ENCODE peak calls at places on chromosomes 13 and 19, in seven cellular contexts. Z is HCT116, G is SK-N-SH, S is GM12878, H is K562, P is HepG2, W is H1. M is an unnamed sample.

GRCh38 chr13:39016789-39017188 is 21.1 kb downstream of the PROSER1 start:
- DNase-seq in P (peak), Z (peak), H (peak), G (peak), S (no peak), W (no peak), M (peak)

GRCh38 chr13:70424428-70424827 is 316.2 kb upstream of the KLHL1 start:
- DNase-seq in P (no peak), G (no peak), S (no peak), W (peak), Z (no peak), H (no peak), M (no peak)

GRCh38 chr19:3556978-3557460 is 367 bp downstream of the MFSD12 start:
- DNase-seq in W (no peak), P (no peak), Z (no peak), H (peak), S (no peak), G (peak), M (peak)

GRCh38 chr13:101529419-101529818 is 76.9 kb downstream of the ITGBL1 start:
- DNase-seq in W (no peak), S (no peak), P (no peak), G (no peak), H (no peak), Z (no peak), M (no peak)

GRCh38 chr13:51995677-51996551 is 15.3 kb downstream of the ATP7B start:
- DNase-seq in S (no peak), H (peak), G (no peak), Z (no peak), W (no peak), P (no peak), M (peak)

GRCh38 chr19:57668635-57669034 is at the start of gene ZSCAN4:
- DNase-seq in S (no peak), Z (no peak), G (no peak), H (no peak), W (no peak), P (no peak), M (no peak)

GRCh38 chr13:105202384-105202783 is 1333.1 kb downstream of the EFNB2 start:
- DNase-seq in W (no peak), P (no peak), G (peak), H (no peak), S (no peak), Z (peak), M (peak)

GRCh38 chr13:37386276-37386675 is 212.3 kb downstream of the POSTN start:
- DNase-seq in Z (no peak), H (no peak), P (no peak), G (no peak), S (no peak), W (no peak), M (no peak)

GRCh38 chr13:21528616-21529015 is 69.5 kb upstream of the ZDHHC20 start:
- DNase-seq in P (no peak), H (no peak), S (no peak), G (no peak), W (no peak), Z (no peak), M (no peak)

GRCh38 chr19:35015576-35016351 is 14.5 kb upstream of the SCN1B start:
- DNase-seq in P (no peak), Z (no peak), W (no peak), H (no peak), G (peak), S (no peak), M (no peak)

GRCh38 chr13:20823071-20823470 is 49.3 kb upstream of the EEF1AKMT1 start:
- DNase-seq in P (no peak), G (no peak), H (no peak), W (no peak), S (no peak), Z (no peak), M (no peak)

GRCh38 chr19:47427241-47428176 is 8.2 kb upstream of the MEIS3 start:
- DNase-seq in S (no peak), W (peak), P (peak), H (peak), G (peak), Z (peak), M (peak)

GRCh38 chr19:47305309-47305751 is 4.3 kb upstream of the C5AR1 start:
- DNase-seq in S (peak), Z (peak), H (peak), G (peak), P (peak), W (peak), M (peak)

GRCh38 chr19:57830071-57830602 is at the start of gene ZNF587B:
- DNase-seq in H (peak), G (peak), W (peak), S (no peak), Z (peak), P (peak), M (peak)

GRCh38 chr19:15439078-15439799 is 10.5 kb downstream of the WIZ start:
- DNase-seq in P (no peak), G (no peak), Z (no peak), S (no peak), H (no peak), W (no peak), M (no peak)

GRCh38 chr13:107461751-107462150 is 753.6 kb downstream of the LIG4 start:
- DNase-seq in H (no peak), W (no peak), P (no peak), G (no peak), Z (no peak), S (no peak), M (no peak)

GRCh38 chr13:75353786-75354193 is 128.2 kb downstream of the TBC1D4 start:
- DNase-seq in W (no peak), P (no peak), G (no peak), Z (no peak), H (no peak), S (no peak), M (no peak)

GRCh38 chr13:96677029-96677428 is 317.2 kb downstream of the OXGR1 start:
- DNase-seq in W (no peak), G (no peak), P (no peak), S (no peak), H (no peak), Z (no peak), M (no peak)

GRCh38 chr13:62846302-62846701 is 1430.7 kb upstream of the PCDH20 start:
- DNase-seq in G (no peak), H (no peak), P (no peak), S (no peak), Z (peak), W (no peak), M (no peak)

GRCh38 chr19:17236414-17236716 is 9.4 kb downstream of the NR2F6 start:
- DNase-seq in P (no peak), H (no peak), W (peak), Z (no peak), G (no peak), S (no peak), M (no peak)

GRCh38 chr19:34976611-34977010 is 12.6 kb upstream of the ZNF792 start:
- DNase-seq in Z (no peak), H (peak), S (no peak), P (no peak), W (no peak), G (no peak), M (no peak)

GRCh38 chr19:21256722-21257121 is 72.5 kb downstream of the ZNF708 start:
- DNase-seq in W (no peak), S (no peak), H (peak), G (peak), Z (peak), P (peak), M (peak)

GRCh38 chr19:5086232-5086631 is 117.3 kb downstream of the KDM4B start:
- DNase-seq in S (no peak), H (no peak), Z (no peak), W (no peak), P (no peak), G (no peak), M (no peak)

GRCh38 chr19:40512473-40513344 is 45.9 kb downstream of the SPTBN4 start:
- DNase-seq in P (no peak), Z (no peak), S (no peak), G (peak), W (peak), H (no peak), M (no peak)

GRCh38 chr19:47779524-47780214 is 1.2 kb downstream of the SELENOW start:
- DNase-seq in H (no peak), G (no peak), W (no peak), S (no peak), Z (no peak), P (no peak), M (peak)

GRCh38 chr13:76816394-76816793 is 69.8 kb downstream of the KCTD12 start:
- DNase-seq in H (no peak), P (no peak), S (no peak), W (no peak), G (no peak), Z (no peak), M (no peak)

GRCh38 chr13:23610187-23610576 is 40.0 kb downstream of the TNFRSF19 start:
- DNase-seq in H (no peak), W (no peak), P (peak), G (no peak), S (no peak), Z (no peak), M (no peak)

GRCh38 chr13:34469212-34469983 is 472.7 kb upstream of the NBEA start:
- DNase-seq in P (no peak), Z (no peak), H (no peak), S (no peak), W (no peak), G (peak), M (no peak)

GRCh38 chr19:33794578-33795369 is 1.9 kb upstream of the KCTD15 start:
- DNase-seq in Z (no peak), W (peak), H (no peak), S (no peak), P (no peak), G (peak), M (no peak)

GRCh38 chr19:54209058-54209747 is 8.5 kb downstream of the RPS9 start:
- DNase-seq in P (no peak), H (peak), W (peak), G (peak), Z (no peak), S (no peak), M (no peak)

DNA sequence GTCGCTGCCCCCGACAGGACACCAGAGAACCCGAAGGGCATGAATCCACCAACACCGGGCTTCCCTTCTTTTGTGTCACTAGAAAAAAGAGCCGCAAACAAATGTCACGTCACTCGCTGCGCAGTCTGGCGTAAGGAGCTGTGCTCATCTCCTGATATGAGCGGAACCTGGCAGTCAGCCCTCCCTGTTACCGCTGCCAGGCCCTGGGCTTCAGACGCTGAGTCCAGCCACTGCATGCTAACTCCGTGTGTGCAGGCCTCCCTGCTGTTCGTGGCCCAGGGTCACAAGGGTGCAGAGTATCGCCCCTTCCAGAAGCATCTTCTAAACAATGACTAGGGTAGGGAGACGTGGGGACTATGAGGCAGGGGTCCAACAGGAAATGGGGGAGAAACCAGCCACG is 71.3 kb downstream of the SLC7A1 start:
- DNase-seq in P (no peak), W (no peak), S (no peak), G (no peak), H (no peak), Z (no peak), M (no peak)
- TF ChIP-seq JUND in P (no peak), W (no peak), S (no peak), G (no peak), H (no peak), Z (no peak), M (no peak)

GRCh38 chr13:99150575-99151370 is 49.9 kb upstream of the UBAC2 start:
- DNase-seq in S (no peak), H (no peak), G (no peak), Z (no peak), W (no peak), P (no peak), M (no peak)
- TF ChIP-seq JUND in S (no peak), H (no peak), G (no peak), Z (no peak), W (no peak), P (no peak), M (no peak)

DNA sequence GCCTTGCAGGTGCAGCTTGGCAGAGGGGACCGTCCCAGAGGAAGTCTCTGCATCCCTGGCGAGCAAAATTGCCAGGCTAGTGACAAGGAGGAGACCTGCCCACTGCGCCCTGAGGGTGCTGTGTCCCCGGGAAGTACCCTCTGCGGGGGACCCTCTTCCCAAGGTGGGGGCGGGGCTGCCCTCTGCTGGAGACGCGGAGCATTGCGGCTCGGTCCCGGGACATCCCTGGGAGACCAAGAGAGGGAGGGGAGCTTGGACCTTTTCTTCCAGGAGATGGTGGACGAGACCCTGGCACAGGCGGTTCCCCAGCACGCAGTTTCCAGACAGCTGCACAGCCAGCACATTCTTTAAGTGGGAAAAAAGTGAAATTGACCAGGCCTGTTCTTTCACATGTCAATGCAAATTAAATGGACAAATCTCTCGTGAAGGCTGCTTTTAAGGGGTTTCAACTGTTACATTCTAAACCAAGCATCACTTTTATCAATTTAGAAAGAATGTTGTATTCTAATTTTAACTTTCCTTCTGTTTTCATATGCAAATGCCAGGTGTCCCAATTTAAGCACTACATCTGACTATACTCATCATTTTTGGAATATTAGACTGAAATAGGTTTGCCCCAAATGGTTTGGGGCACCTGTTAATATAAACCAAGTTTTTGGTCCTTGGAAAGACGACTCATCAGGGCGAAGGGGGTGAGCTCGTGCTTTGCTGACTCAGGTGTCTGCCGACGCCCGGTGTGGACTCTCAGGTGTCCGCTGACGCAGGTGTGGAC is 60.7 kb downstream of the MCF2L start:
- DNase-seq in H (peak), P (peak), G (peak), Z (no peak), S (no peak), W (peak), M (peak)
- TF ChIP-seq JUND in H (no peak), P (no peak), G (no peak), Z (no peak), S (no peak), W (no peak), M (no peak)

GRCh38 chr19:42313840-42314755 is 989 bp downstream of the TMEM145 start:
- DNase-seq in Z (no peak), P (no peak), G (peak), W (no peak), H (no peak), S (no peak), M (no peak)

GRCh38 chr19:42315024-42315423 is 1.9 kb downstream of the TMEM145 start:
- DNase-seq in P (no peak), W (no peak), Z (no peak), S (no peak), G (no peak), H (no peak), M (no peak)

GRCh38 chr19:42311612-42312160 is 1.4 kb upstream of the TMEM145 start:
- DNase-seq in S (no peak), G (peak), H (peak), P (no peak), W (peak), Z (no peak), M (peak)

GRCh38 chr19:42312370-42312769 is 739 bp upstream of the TMEM145 start:
- DNase-seq in S (no peak), G (no peak), Z (no peak), P (no peak), W (no peak), H (no peak), M (no peak)

DNA sequence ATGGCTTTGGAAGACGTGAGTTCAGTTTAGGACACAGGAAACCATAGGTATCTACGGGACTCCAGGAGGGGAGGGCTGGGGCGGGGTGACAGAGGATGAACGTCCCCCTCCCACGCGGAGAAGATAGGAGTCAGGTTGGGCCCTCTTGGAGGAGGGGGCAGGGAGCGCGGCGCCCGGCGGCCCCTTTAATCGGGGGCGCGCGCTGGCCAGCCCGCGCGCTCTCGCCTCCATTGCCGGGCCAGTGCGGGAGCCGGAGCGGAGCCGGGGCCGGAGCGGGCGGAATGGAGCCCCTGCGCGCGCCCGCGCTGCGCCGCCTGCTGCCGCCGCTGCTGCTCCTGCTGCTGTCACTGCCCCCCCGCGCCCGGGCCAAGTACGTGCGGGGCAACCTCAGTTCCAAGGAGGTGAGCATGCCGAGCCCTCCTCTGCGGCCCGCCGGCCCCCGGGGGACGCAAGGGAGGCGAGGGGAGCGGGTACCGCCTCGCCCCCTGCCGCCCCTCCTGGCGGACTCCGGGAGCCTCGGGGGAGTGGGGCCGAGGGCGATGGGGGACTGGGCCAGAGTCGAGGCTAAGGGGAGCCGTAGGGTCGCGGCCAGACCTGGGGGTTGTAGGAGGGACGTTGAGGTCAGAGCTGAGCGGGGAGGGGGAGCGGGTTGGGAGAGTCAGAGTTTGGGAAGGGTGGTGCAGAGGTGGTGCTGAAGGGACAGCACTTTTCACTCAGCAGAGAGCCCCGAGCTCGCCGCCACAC is at the start of gene TMEM145:
- DNase-seq in S (no peak), H (peak), P (no peak), Z (no peak), W (peak), G (peak), M (peak)
- TF ChIP-seq JUND in S (no peak), H (no peak), P (no peak), Z (no peak), W (no peak), G (no peak), M (no peak)

DNA sequence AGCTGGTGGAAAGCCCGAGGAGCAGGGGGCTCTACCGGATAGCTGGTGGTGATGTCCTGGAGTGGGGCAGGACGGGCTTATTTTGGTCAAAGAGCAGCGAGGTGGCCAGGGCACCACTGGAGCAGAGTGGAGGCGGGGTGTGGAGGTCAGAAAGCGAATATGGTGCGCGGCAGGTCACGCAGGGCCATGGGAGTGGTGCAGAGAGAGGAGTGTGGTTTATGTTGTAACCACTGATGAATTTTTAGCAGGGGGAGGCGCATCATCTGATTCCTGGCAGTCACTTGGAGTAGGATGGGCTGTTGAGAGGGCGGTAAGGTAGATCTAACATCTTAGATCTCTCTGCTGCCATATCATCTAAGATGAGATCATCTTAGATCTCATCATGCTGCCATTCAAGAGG is 1.4 kb upstream of the ZNF414 start:
- DNase-seq in W (no peak), Z (no peak), G (no peak), P (no peak), H (peak), S (no peak), M (no peak)
- TF ChIP-seq JUND in W (no peak), Z (no peak), G (no peak), P (no peak), H (no peak), S (no peak), M (no peak)

GRCh38 chr19:39265321-39265916 is 2.8 kb upstream of the IFNL2 start:
- DNase-seq in G (no peak), Z (no peak), P (no peak), H (no peak), S (no peak), W (peak), M (no peak)

GRCh38 chr19:39263912-39264305 is 4.3 kb upstream of the IFNL2 start:
- DNase-seq in P (no peak), G (no peak), H (no peak), Z (no peak), S (no peak), W (peak), M (no peak)

GRCh38 chr19:39264306-39265290 is 3.6 kb upstream of the IFNL2 start:
- DNase-seq in H (no peak), Z (no peak), S (no peak), G (no peak), W (peak), P (no peak), M (no peak)

GRCh38 chr19:39262496-39262895 is 5.7 kb upstream of the IFNL2 start:
- DNase-seq in G (no peak), Z (no peak), P (no peak), S (no peak), H (no peak), W (no peak), M (peak)

DNA sequence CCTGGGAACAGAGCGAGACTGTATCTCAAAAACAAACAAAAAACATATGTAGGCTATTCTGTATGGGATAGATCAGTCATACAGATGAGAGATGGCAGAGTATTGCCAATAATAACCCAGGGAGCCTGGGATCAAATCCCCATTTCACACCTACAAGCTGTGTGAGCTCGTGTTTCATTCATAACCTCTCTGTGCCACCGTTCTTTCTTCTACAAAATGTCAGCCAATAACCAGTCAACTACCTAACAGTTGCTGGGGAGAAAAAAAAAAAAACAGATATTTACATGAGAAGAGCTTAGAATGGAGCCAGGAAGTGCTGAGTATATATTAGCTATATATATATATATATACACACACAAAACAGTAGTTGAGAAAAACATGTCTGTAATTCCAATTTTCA is 6.5 kb upstream of the IFNL2 start:
- DNase-seq in P (no peak), Z (no peak), G (no peak), W (no peak), S (no peak), H (no peak), M (no peak)
- TF ChIP-seq JUND in P (no peak), Z (no peak), G (no peak), W (no peak), S (no peak), H (no peak), M (no peak)

M was measured in T47D.